ENCODE peak calls at places on chromosome 9, in eight cellular contexts. A, C, L, E, F, I, Q and W are unnamed samples.

GRCh38 chr9:126487856-126488255 is 125.9 kb upstream of the LMX1B start:
- DNase-seq in A (peak), C (no peak), L (no peak), E (no peak), F (no peak), I (no peak), Q (no peak), W (no peak)

GRCh38 chr9:5999443-6000104 is 15.8 kb downstream of the RANBP6 start:
- DNase-seq in A (no peak), C (no peak), L (no peak), E (no peak), F (no peak), I (no peak), Q (no peak), W (no peak)

GRCh38 chr9:80553986-80554715 is 982.4 kb downstream of the TLE4 start:
- DNase-seq in A (no peak), C (no peak), L (no peak), E (no peak), F (no peak), I (no peak), Q (no peak), W (no peak)

GRCh38 chr9:120989065-120989464 is 61.0 kb downstream of the C5 start:
- DNase-seq in A (no peak), C (no peak), L (no peak), E (no peak), F (no peak), I (no peak), Q (no peak), W (no peak)

GRCh38 chr9:111095423-111095822 is 57.2 kb upstream of the LPAR1 start:
- DNase-seq in A (no peak), C (no peak), L (no peak), E (no peak), F (no peak), I (peak), Q (no peak), W (no peak)

GRCh38 chr9:108727580-108728056 is 128.2 kb downstream of the ACTL7B start:
- DNase-seq in A (no peak), C (no peak), L (no peak), E (no peak), F (no peak), I (no peak), Q (no peak), W (no peak)

GRCh38 chr9:71663216-71663615 is 105.1 kb downstream of the CEMIP2 start:
- DNase-seq in A (no peak), C (no peak), L (no peak), E (no peak), F (peak), I (no peak), Q (no peak), W (no peak)

GRCh38 chr9:129910628-129911567 is 75.6 kb downstream of the USP20 start:
- DNase-seq in A (no peak), C (peak), L (peak), E (no peak), F (peak), I (no peak), Q (no peak), W (peak)

DNA sequence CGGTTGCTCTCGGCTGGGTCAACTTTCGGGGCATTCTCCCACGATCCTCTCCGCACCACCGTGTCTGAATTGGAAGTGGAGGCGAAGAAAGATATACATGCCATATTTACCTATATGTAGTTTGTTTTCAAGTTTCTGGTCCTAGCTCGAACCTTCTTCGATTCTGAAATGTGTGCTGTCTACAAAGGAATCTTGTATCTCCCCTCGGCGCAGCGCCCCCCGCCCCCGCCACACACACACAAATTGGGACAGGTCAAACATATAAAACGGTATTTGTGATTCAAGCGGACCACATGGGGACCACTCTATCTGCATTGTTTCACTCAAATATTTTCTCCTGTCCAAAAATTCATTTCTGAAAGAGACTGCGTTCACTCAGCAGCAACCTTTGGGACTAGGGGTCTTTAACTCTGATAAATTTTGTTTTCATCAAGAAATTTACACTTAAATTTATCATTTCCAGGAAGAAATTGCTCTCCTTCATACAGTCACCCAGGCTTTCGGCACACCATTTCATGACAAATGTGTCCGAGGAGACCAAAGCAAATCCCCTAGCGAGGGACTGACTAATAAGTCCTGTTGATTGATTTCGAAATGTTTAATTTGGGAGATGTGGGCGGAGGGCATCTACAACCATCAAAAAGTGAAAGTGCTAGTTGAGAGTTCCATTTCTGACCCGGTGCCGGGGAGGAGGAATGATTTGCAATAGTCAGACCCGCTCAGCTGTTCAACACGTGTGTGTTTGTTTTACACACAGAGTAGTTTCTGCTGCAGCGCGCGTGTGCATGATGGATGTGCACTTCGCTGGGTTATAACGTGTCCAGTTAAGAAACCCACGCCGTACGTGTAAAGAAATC is 1.1 kb upstream of the NR4A3 start:
- DNase-seq in A (no peak), C (peak), L (no peak), E (peak), F (peak), I (peak), Q (peak), W (peak)
- TF ChIP-seq CTCF in A (peak), C (peak), L (no peak), E (no peak), F (no peak), I (no peak), Q (no peak), W (peak)

GRCh38 chr9:132795511-132796303 is 82.4 kb downstream of the AK8 start:
- DNase-seq in A (no peak), C (no peak), L (no peak), E (no peak), F (no peak), I (no peak), Q (no peak), W (no peak)
- H3K27ac ChIP-seq in A (no peak), C (no peak), L (no peak), E (no peak), F (no peak), I (no peak), Q (no peak), W (no peak)

GRCh38 chr9:93059960-93060591 is 1.6 kb downstream of the SUSD3 start:
- DNase-seq in A (no peak), C (no peak), L (no peak), E (no peak), F (no peak), I (no peak), Q (no peak), W (no peak)

GRCh38 chr9:93062364-93062763 is 3.9 kb downstream of the SUSD3 start:
- DNase-seq in A (no peak), C (no peak), L (no peak), E (no peak), F (no peak), I (no peak), Q (no peak), W (no peak)

GRCh38 chr9:93061260-93061751 is 2.8 kb downstream of the SUSD3 start:
- DNase-seq in A (no peak), C (no peak), L (no peak), E (no peak), F (no peak), I (peak), Q (no peak), W (no peak)

GRCh38 chr9:93060746-93061259 is 2.3 kb downstream of the SUSD3 start:
- DNase-seq in A (no peak), C (peak), L (no peak), E (no peak), F (peak), I (peak), Q (no peak), W (no peak)

DNA sequence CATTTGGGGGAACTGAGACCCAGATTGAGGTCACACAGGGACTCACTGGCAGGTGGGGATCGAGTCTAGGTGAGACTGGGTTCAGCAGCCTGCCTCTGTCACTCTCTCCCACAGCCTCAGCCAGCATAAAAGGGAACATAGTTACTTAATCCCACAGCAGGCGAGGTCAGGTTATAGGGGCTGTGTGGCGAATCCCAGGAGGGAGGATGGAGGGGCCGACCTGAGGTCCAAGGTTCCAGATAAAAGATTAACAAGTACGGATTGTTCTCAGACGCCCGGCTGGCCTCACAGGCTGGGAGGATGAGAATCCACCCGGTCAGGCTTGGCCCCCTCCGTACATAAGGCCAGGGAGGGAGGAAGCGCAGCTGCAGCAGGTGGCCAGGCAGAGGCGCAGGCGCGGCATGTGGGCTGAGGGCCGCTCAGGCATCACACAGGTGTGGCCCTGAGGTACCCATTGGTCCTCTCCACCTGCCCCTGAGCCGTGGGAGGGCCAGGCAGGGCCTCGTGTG is 3.3 kb downstream of the SUSD3 start:
- DNase-seq in A (peak), C (no peak), L (no peak), E (no peak), F (no peak), I (no peak), Q (no peak), W (no peak)
- TF ChIP-seq CTCF in A (no peak), C (no peak), L (no peak), E (no peak), F (no peak), I (no peak), Q (no peak), W (no peak)

DNA sequence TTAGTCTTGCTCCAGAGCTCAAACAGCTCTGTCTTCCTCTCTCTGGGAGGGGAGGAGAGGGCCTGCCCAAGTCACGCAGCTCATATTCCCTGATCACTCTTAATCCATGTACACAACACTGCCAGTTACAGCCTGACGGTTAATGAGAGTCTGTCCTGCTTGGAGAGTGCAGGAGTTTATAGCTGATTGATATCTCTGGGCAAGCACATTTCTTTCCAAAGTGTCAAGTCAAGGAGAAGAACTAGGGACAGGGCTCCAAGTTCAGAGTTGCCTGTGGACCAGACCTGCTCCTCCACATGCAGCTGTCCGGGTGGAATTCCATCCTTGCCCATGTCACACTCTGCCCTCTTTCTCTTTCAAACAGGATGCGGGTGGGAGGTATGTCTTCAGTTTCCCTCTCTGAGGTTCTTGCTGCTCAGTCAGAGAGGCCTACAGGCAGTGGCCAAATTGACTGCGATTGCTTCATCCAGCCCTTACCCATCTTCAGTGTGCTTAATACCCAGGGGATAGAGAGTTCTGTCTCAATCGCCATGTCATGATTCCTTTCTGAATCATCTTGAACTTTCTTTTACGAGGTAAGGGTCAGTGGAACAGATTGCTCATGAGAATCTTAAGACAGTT is 54.5 kb downstream of the GALNT12 start:
- DNase-seq in A (no peak), C (peak), L (no peak), E (no peak), F (peak), I (peak), Q (no peak), W (peak)
- H3K27ac ChIP-seq in A (no peak), C (peak), L (no peak), E (no peak), F (peak), I (peak), Q (peak), W (no peak)

DNA sequence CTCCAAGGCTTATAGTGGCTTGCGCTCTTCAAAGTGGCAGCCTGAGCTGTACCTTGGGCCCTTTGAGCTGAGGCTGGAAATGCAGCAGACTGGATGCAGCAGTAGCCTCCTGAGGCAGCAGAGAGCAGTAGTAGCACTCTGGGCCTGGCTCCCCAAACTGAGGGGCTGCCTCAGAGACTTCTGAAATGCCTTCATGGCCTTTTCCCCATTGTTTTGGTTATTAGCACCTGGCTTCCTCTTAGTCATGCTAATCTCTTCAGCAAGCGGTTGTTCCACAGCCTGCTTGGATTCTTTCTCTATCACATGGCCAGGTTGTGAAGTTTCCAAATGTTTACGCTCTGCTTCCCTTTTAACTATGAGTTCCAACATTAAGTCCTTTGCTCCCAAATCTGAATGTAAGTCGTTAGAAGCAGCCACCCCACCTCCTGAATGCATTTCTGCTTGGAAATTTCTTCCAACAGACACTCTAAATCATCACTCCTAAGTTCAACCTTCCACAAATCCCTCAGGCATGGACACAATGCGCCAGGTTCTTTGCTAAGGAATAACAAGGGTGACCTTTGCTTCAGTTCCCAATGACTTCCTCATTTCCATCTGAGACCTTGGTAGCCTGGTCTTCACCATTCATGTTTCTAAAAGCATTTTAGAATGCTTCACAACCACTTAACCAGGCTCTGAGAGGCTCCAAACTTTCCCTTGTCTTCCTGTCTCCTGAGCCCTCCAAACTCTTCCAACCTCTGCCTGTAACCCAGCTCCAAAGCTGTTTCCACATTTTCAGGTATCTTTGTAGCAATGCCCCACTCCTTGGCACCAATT is 145.8 kb downstream of the ZDHHC21 start:
- DNase-seq in A (peak), C (no peak), L (no peak), E (no peak), F (no peak), I (no peak), Q (no peak), W (no peak)
- TF ChIP-seq CTCF in A (peak), C (no peak), L (no peak), E (no peak), F (no peak), I (no peak), Q (no peak), W (no peak)

GRCh38 chr9:128411373-128412119 is 9.1 kb upstream of the CERCAM start:
- DNase-seq in A (no peak), C (no peak), L (no peak), E (no peak), F (no peak), I (no peak), Q (no peak), W (no peak)

GRCh38 chr9:128409450-128409849 is 11.2 kb upstream of the CERCAM start:
- DNase-seq in A (no peak), C (no peak), L (no peak), E (no peak), F (no peak), I (no peak), Q (no peak), W (no peak)

GRCh38 chr9:128406848-128407391 is 13.7 kb upstream of the CERCAM start:
- DNase-seq in A (peak), C (no peak), L (no peak), E (no peak), F (peak), I (no peak), Q (no peak), W (no peak)

GRCh38 chr9:128409998-128410397 is 10.7 kb upstream of the CERCAM start:
- DNase-seq in A (peak), C (no peak), L (peak), E (no peak), F (peak), I (no peak), Q (no peak), W (no peak)

GRCh38 chr9:128408963-128409431 is 11.7 kb upstream of the CERCAM start:
- DNase-seq in A (peak), C (no peak), L (no peak), E (no peak), F (no peak), I (no peak), Q (no peak), W (no peak)
- H3K27ac ChIP-seq in A (no peak), C (no peak), L (no peak), E (no peak), F (no peak), I (no peak), Q (no peak), W (no peak)

DNA sequence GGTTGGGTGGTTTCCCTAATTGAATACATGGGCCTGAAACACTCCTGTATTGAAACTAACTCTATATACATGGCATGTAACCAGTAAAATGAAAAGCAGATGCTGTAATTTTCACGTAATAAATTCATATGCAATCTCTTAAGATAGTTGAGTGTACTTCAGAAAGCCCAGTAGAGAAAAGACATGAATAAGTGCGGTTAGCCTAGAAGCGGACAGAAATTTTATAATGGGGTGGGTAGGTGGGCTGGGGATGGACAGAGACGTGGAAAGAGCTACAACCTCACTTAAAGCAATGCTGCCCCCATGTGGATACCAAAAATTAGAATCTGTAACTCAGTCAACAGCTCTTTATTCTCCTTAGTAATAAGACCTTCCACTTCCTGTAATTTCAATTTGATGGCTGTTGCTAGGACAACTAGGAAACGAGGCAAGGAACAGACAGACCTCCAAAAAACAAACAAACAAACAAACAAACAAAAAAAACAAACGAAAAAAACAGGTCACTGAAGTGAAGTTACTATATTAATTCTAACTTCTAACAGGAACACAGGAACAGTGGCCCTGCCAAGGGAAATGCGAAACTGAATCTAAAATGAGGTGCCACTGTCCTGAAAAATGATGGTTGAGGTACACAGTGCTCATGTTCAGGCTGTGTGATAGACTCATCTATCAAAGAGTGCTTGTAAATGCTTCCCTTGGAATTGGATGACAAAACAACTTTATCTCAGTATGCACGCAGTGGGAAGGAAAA is 103.4 kb upstream of the GNA14 start:
- DNase-seq in A (peak), C (peak), L (peak), E (no peak), F (peak), I (no peak), Q (peak), W (peak)
- TF ChIP-seq CTCF in A (peak), C (peak), L (peak), E (peak), F (peak), I (peak), Q (no peak), W (peak)

GRCh38 chr9:89346703-89347102 is 28.4 kb downstream of the SECISBP2 start:
- DNase-seq in A (no peak), C (no peak), L (no peak), E (no peak), F (no peak), I (no peak), Q (no peak), W (no peak)

GRCh38 chr9:89342213-89342612 is 23.9 kb downstream of the SECISBP2 start:
- DNase-seq in A (no peak), C (no peak), L (no peak), E (no peak), F (no peak), I (no peak), Q (no peak), W (no peak)

GRCh38 chr9:89342948-89343347 is 24.6 kb downstream of the SECISBP2 start:
- DNase-seq in A (no peak), C (no peak), L (no peak), E (no peak), F (no peak), I (no peak), Q (no peak), W (no peak)

GRCh38 chr9:89347651-89348050 is 29.4 kb downstream of the SECISBP2 start:
- DNase-seq in A (no peak), C (no peak), L (no peak), E (no peak), F (no peak), I (no peak), Q (no peak), W (no peak)

DNA sequence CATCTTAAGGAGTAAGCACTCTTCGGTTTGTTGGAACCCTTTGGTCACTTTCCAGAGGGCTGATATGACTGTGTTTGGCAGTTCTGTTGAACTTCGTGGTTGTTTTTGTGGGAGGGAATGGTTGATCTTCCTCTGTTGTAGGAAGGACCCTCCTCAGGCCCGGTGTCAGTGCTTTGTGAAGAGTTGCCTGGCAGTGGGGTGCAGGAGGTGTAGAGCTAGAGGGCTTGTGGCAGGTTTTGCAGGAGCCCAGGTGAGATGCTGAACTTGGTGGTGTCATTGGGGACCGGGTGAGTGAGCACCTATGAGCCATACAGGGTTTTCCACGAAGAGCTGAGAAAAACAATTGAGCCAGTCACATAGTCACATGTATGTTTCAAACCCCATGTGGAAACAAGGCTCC is 27.2 kb downstream of the SECISBP2 start:
- DNase-seq in A (no peak), C (no peak), L (no peak), E (no peak), F (no peak), I (no peak), Q (no peak), W (no peak)
- H3K27ac ChIP-seq in A (no peak), C (no peak), L (no peak), E (no peak), F (no peak), I (no peak), Q (no peak), W (no peak)

DNA sequence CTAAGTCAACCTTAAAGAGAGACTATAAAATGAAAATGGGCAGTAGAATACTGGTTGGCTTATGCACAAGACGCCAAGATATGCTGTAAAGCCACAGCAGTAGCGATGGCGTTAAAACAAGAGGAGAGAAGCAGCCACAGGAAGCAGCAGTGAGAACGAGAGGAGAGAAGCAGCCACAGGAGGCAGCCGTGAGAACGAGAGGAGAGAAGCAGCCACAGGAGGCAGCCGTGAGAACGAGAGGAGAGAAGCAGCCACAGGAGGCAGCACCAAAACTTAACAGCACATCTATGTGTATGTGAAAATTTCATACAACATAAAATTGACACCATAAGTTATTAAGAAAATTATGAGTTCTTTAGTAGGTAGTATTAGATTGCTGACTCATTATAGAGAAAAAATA is 2318.6 kb upstream of the ACO1 start:
- DNase-seq in A (no peak), C (no peak), L (no peak), E (no peak), F (no peak), I (no peak), Q (no peak), W (no peak)
- TF ChIP-seq CTCF in A (peak), C (no peak), L (peak), E (no peak), F (no peak), I (no peak), Q (no peak), W (no peak)